ENCODE peak calls at places on chromosomes 11 and 22, in five cellular contexts. R is ovary, Z is A549, B is body of pancreas, S is fibroblast of lung. E is an unnamed sample.

GRCh38 chr22:48941903-48942625 is 885.6 kb downstream of the BRD1 start:
- DNase-seq in R (no peak), Z (no peak), B (no peak), S (no peak), E (no peak)

GRCh38 chr11:44744160-44744559 is 17.4 kb downstream of the TSPAN18 start:
- DNase-seq in R (no peak), Z (no peak), B (no peak), S (peak; percentile 26), E (no peak)

GRCh38 chr11:126341760-126342161 is 13.7 kb upstream of the ST3GAL4 start:
- DNase-seq in R (peak; percentile 10), Z (no peak), B (no peak), S (peak; percentile 73), E (no peak)

GRCh38 chr22:45771057-45771456 is 99.4 kb downstream of the ATXN10 start:
- DNase-seq in R (no peak), Z (no peak), B (no peak), S (no peak), E (no peak)

GRCh38 chr11:34476853-34477252 is 36.7 kb downstream of the ELF5 start:
- DNase-seq in R (no peak), Z (no peak), B (no peak), S (no peak), E (no peak)

GRCh38 chr11:64040684-64041267 is 5.0 kb downstream of the FLRT1 start:
- DNase-seq in R (no peak), Z (peak; percentile 58), B (peak; percentile 23), S (no peak), E (no peak)

GRCh38 chr11:98734686-98735085 is 286.1 kb upstream of the CNTN5 start:
- DNase-seq in R (no peak), Z (no peak), B (no peak), S (no peak), E (no peak)

GRCh38 chr11:100403817-100404216 is 283.3 kb upstream of the ARHGAP42 start:
- DNase-seq in R (no peak), Z (no peak), B (no peak), S (peak; percentile 56), E (no peak)

DNA sequence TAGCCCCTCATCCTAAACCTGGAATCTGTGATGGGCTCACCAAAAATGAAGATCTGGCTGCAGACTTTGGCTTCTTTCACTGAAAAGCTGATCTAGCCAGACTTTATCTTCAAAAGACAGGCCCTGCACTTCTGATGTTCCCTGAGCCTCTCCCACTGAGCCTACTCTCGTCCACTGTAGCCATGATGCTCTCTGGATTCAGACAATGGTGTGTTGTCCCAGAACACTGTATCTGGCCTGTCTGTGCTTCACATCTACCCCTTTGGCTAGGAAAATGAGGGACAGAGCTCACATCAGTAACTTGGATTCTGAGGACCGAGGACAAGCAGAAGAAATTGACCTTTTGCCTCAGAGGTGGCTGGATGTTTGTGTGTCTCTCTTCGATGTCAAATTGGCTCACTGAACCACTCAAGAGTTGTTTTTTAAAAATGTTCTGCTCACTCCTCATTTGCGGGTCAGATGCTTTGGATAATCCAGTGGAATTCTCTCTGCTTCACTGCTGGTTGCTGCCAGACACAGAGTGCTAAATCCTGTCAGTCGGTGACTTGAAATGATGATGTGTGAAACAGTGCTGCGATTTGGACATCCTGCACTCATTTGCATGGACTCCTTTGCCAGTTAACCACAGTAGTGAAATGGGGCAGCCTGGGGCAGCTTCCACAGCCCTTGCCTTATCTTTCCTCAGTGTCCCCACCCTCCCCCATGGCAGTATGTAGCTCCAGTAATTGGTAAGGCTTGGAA is 67.5 kb downstream of the ARFGAP2 start:
- DNase-seq in R (no peak), Z (no peak), B (no peak), S (no peak), E (no peak)
- H3K4me3 ChIP-seq in R (no peak overlapping the region), Z (no peak overlapping the region), B (no peak overlapping the region), S (no peak overlapping the region), E (no peak overlapping the region)

GRCh38 chr11:2703487-2704141 is 3.8 kb upstream of the KCNQ1OT1 start:
- DNase-seq in R (peak; percentile 34), Z (no peak), B (no peak), S (no peak), E (no peak)
- H3K4me1 ChIP-seq in R (peaks cover 6% of the 10 kb centered on the region), Z (peaks cover 8% of the 10 kb centered on the region), B (no peaks in the 10 kb centered on the region), S (peaks cover 2% of the 10 kb centered on the region), E (peaks cover 10% of the 10 kb centered on the region)

DNA sequence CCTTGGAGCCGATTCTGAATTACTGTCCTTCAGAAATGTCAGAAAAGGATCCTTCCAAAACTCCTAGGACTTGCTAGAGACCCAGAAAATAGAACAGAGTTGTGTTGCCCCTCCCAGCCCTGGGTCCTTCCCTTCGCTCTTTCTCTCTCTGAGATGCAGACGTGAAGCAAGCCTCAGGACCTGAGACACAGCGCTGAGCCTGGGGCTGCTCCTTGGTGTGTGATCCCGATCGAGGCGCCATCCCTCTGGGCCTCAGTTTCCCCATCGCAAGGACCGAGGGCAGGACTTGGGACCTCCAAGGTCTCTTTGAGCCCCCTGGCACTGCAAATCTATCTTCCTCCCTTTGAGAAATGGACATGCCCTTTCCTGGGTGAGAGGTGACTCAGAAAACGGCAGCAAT is 533.5 kb downstream of the TBC1D22A start:
- DNase-seq in R (no peak), Z (no peak), B (no peak), S (no peak), E (no peak)
- H3K9me3 ChIP-seq in R (no peaks in the 10 kb centered on the region), Z (no peaks in the 10 kb centered on the region), B (no peaks in the 10 kb centered on the region), S (no peaks in the 10 kb centered on the region), E (no peaks in the 10 kb centered on the region)

GRCh38 chr22:39362271-39362670 is 12.5 kb downstream of the SYNGR1 start:
- DNase-seq in R (no peak), Z (no peak), B (no peak), S (no peak), E (no peak)
- H3K4me3 ChIP-seq in R (no peak overlapping the region), Z (no peak overlapping the region), B (no peak overlapping the region), S (no peak overlapping the region), E (no peak overlapping the region)

GRCh38 chr11:128628686-128629085 is 41.3 kb upstream of the ETS1 start:
- DNase-seq in R (no peak), Z (no peak), B (no peak), S (no peak), E (peak; percentile 85)
- H3K4me1 ChIP-seq in R (no peaks in the 10 kb centered on the region), Z (peaks cover 11% of the 10 kb centered on the region), B (peaks cover 21% of the 10 kb centered on the region), S (peaks cover 5% of the 10 kb centered on the region), E (peaks cover 75% of the 10 kb centered on the region)

DNA sequence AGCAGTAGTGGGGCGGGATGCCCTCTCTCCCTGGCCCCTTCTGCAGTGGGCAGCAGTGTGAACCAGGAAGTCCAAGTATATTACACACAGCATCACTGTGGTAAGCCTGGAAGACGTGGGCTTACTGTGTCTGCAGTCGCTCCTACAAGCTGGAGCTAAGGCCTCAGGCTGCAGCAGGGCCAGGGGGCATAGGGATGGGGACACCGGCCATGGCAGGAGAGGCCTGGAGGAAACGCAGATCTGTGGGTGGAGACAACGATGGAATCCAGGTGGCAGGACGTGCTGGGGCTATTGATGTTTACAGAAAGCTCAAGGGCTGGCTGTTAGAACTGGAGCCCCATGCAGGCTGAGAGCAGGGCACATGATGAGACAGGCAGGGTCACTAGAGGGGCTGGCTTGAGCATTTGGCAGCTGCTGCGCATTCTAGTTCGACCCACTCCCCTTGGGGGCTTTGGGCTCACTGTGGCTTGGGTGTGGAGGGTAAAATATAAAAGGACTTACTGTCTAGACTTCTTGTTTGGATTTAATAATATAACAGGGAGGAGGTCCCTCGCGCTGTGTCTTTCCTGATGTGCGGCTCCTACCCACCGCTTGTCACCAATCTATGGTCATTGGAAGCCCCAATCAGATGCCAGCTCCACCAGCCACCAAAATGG is 539.5 kb downstream of the TBC1D22A start:
- DNase-seq in R (no peak), Z (no peak), B (no peak), S (no peak), E (no peak)
- H3K9me3 ChIP-seq in R (no peaks in the 10 kb centered on the region), Z (no peaks in the 10 kb centered on the region), B (no peaks in the 10 kb centered on the region), S (no peaks in the 10 kb centered on the region), E (no peaks in the 10 kb centered on the region)

E was measured in CD4-positive, CD25-positive, alpha-beta regulatory T cell.